ENCODE peak calls at places on chromosomes 6 and 20, in five cellular contexts. P, G, A, I and D are unnamed samples.

GRCh38 chr20:63272105-63273078 is at the start of gene ARFGAP1:
- DNase-seq in P (peak), G (peak), A (peak), I (peak), D (peak)

GRCh38 chr6:82711992-82712788 is 348.6 kb downstream of the TPBG start:
- DNase-seq in P (no peak), G (no peak), A (no peak), I (peak), D (no peak)

GRCh38 chr20:44887466-44887865 is 2.0 kb downstream of the YWHAB start:
- DNase-seq in P (no peak), G (no peak), A (no peak), I (no peak), D (no peak)

GRCh38 chr20:57807418-57808265 is 97.8 kb upstream of the PMEPA1 start:
- DNase-seq in P (no peak), G (no peak), A (no peak), I (no peak), D (no peak)

GRCh38 chr20:19885981-19886665 is 128.1 kb downstream of the RIN2 start:
- DNase-seq in P (no peak), G (peak), A (no peak), I (peak), D (no peak)

GRCh38 chr6:102736941-102737368 is 1343.4 kb downstream of the GRIK2 start:
- DNase-seq in P (no peak), G (peak), A (no peak), I (peak), D (no peak)

GRCh38 chr20:11329271-11329670 is 588.4 kb upstream of the BTBD3 start:
- DNase-seq in P (no peak), G (no peak), A (no peak), I (no peak), D (no peak)

GRCh38 chr20:15005300-15005986 is 668.0 kb upstream of the FLRT3 start:
- DNase-seq in P (no peak), G (no peak), A (no peak), I (no peak), D (no peak)

GRCh38 chr6:43878823-43879495 is 108.9 kb downstream of the VEGFA start:
- DNase-seq in P (no peak), G (peak), A (no peak), I (peak), D (no peak)

GRCh38 chr6:143536866-143537691 is 25.6 kb upstream of the FUCA2 start:
- DNase-seq in P (peak), G (peak), A (peak), I (peak), D (peak)

GRCh38 chr20:50561379-50562078 is 51.3 kb downstream of the PTPN1 start:
- DNase-seq in P (peak), G (peak), A (no peak), I (peak), D (no peak)

GRCh38 chr20:58033026-58033536 is 195.4 kb downstream of the ANKRD60 start:
- DNase-seq in P (no peak), G (no peak), A (no peak), I (no peak), D (no peak)

GRCh38 chr20:55561259-55561658 is 444.1 kb downstream of the CBLN4 start:
- DNase-seq in P (no peak), G (no peak), A (no peak), I (no peak), D (no peak)

GRCh38 chr6:167515873-167516507 is 191.1 kb downstream of the TTLL2 start:
- DNase-seq in P (no peak), G (no peak), A (no peak), I (no peak), D (no peak)

GRCh38 chr6:66481216-66481615 is 774.2 kb upstream of the EYS start:
- DNase-seq in P (no peak), G (no peak), A (no peak), I (no peak), D (no peak)